ENCODE peak calls at places on chromosomes 1 and 21, in four cellular contexts. T is H9, R is mesenchymal stem cell, C is IMR-90. O is an unnamed sample.

GRCh38 chr1:35432231-35432630 is 125.0 kb downstream of the KIAA0319L start:
- DNase-seq in T (no peak), R (no peak), C (no peak), O (no peak)

GRCh38 chr1:180908084-180908765 is 4.5 kb upstream of the KIAA1614 start:
- DNase-seq in T (peak; percentile 22), R (no peak), C (no peak), O (no peak)

GRCh38 chr1:167152192-167152876 is 58.5 kb downstream of the STYXL2 start:
- DNase-seq in T (no peak), R (no peak), C (no peak), O (no peak)

GRCh38 chr1:63981408-63981773 is 207.6 kb downstream of the ROR1 start:
- DNase-seq in T (no peak), R (no peak), C (no peak), O (no peak)

GRCh38 chr21:34536820-34537219 is 24.8 kb upstream of the KCNE1 start:
- DNase-seq in T (no peak), R (peak; percentile 77), C (peak; percentile 59), O (no peak)

GRCh38 chr1:114314098-114314497 is 160.4 kb upstream of the SYT6 start:
- DNase-seq in T (no peak), R (no peak), C (peak; percentile 55), O (no peak)

GRCh38 chr1:206972725-206973124 is 2.5 kb upstream of the FCAMR start:
- DNase-seq in T (no peak), R (no peak), C (no peak), O (no peak)

GRCh38 chr1:180482425-180483275 is 19.7 kb downstream of the ACBD6 start:
- DNase-seq in T (no peak), R (peak; percentile 69), C (peak; percentile 67), O (peak; percentile 44)

GRCh38 chr1:214548988-214549387 is 2.4 kb downstream of the PTPN14 start:
- DNase-seq in T (no peak), R (peak; percentile 61), C (peak; percentile 63), O (no peak)

GRCh38 chr1:6912507-6912906 is 127.3 kb downstream of the CAMTA1 start:
- DNase-seq in T (no peak), R (no peak), C (no peak), O (no peak)

GRCh38 chr1:2411801-2412394 is 466 bp downstream of the PEX10 start:
- DNase-seq in T (peak; percentile 40), R (peak; percentile 26), C (no peak), O (no peak)

GRCh38 chr1:53681647-53682368 is 57.2 kb downstream of the GLIS1 start:
- DNase-seq in T (peak; percentile 89), R (peak; percentile 30), C (peak; percentile 24), O (peak; percentile 51)

GRCh38 chr1:203475012-203475981 is at the start of gene PRELP:
- DNase-seq in T (peak; percentile 87), R (no peak), C (peak; percentile 16), O (no peak)

GRCh38 chr21:45642122-45642813 is 1.3 kb upstream of the PCBP3 start:
- DNase-seq in T (no peak), R (peak; percentile 34), C (no peak), O (no peak)

GRCh38 chr1:77416692-77417450 is 135.1 kb downstream of the AK5 start:
- DNase-seq in T (no peak), R (no peak), C (peak; percentile 34), O (no peak)

GRCh38 chr1:158930504-158930903 is 848 bp upstream of the PYHIN1 start:
- DNase-seq in T (no peak), R (no peak), C (no peak), O (no peak)

GRCh38 chr1:43359696-43360095 is 915 bp downstream of the CDC20 start:
- DNase-seq in T (no peak), R (no peak), C (no peak), O (no peak)

GRCh38 chr1:43357251-43357650 is 1.5 kb upstream of the CDC20 start:
- DNase-seq in T (no peak), R (peak; percentile 19), C (peak; percentile 70), O (no peak)

GRCh38 chr1:43360616-43361015 is 1.8 kb downstream of the CDC20 start:
- DNase-seq in T (no peak), R (no peak), C (no peak), O (no peak)

GRCh38 chr1:43358746-43359693 is at the start of gene CDC20:
- DNase-seq in T (peak; percentile 99), R (peak; percentile 97), C (peak; percentile 92), O (peak; percentile 98)

GRCh38 chr1:43358121-43358745 is 548 bp upstream of the CDC20 start:
- DNase-seq in T (peak; percentile 58), R (peak; percentile 51), C (peak; percentile 37), O (no peak)
- H2AK5ac ChIP-seq in T (no peak overlapping the region), R (no peak overlapping the region), C (peak overlapping the region; percentile 90), O (no peak overlapping the region)

GRCh38 chr1:226033599-226034390 is 28.7 kb upstream of the H3-3A start:
- DNase-seq in T (no peak), R (no peak), C (no peak), O (no peak)

GRCh38 chr1:226038661-226039060 is 23.9 kb upstream of the H3-3A start:
- DNase-seq in T (no peak), R (no peak), C (no peak), O (no peak)

GRCh38 chr1:226029568-226030225 is 30.6 kb upstream of the SDE2 start:
- DNase-seq in T (no peak), R (no peak), C (no peak), O (no peak)

GRCh38 chr1:226035915-226036314 is 26.6 kb upstream of the H3-3A start:
- DNase-seq in T (no peak), R (no peak), C (no peak), O (no peak)

DNA sequence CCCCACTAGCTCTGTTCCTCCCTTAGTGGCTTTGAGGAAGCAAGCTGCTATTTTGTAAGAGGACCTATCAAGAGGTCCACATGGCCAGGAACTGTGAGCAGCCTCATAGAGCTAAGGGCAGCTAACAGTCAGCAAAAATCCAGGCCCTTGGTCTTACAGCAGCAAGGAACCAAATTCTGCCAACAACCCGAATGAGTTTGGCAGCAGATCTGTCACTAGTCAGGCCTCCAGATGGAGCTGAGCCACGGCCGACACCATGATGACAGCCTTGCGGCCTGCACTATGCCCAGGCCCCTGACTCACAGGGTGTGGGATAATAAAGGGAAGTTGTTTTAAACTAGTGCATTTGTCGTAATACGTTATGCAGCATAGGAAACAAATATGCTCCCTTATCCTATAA is 28.0 kb upstream of the H3-3A start:
- DNase-seq in T (no peak), R (no peak), C (peak; percentile 96), O (no peak)
- H2AK5ac ChIP-seq in T (no peak overlapping the region), R (no peak overlapping the region), C (no peak overlapping the region), O (no peak overlapping the region)

GRCh38 chr1:115838805-115839705 is 1.9 kb downstream of the NHLH2 start:
- DNase-seq in T (peak; percentile 77), R (peak; percentile 25), C (no peak), O (no peak)
- H2AK5ac ChIP-seq in T (no peak overlapping the region), R (no peak overlapping the region), C (no peak overlapping the region), O (no peak overlapping the region)

DNA sequence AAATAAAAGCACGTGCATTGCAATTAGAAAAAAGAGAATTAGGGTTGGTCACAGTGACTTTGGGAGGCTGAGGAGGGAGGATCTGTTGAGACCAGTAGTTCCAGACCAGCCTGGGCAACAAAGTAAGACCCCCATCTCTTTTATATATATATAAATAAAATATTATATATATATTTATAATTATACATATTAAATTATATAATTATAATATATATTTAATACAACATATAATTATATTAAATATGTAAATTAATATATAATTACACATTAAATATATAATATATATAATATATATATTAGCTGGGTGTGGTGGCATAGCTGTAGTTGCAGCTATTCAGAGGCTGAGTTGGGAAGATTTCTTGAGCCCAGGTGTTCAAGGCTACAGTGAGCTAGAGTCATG is 23.2 kb downstream of the TMEM200B start:
- DNase-seq in T (no peak), R (no peak), C (no peak), O (no peak)
- H2AK5ac ChIP-seq in T (no peak overlapping the region), R (no peak overlapping the region), C (no peak overlapping the region), O (no peak overlapping the region)

DNA sequence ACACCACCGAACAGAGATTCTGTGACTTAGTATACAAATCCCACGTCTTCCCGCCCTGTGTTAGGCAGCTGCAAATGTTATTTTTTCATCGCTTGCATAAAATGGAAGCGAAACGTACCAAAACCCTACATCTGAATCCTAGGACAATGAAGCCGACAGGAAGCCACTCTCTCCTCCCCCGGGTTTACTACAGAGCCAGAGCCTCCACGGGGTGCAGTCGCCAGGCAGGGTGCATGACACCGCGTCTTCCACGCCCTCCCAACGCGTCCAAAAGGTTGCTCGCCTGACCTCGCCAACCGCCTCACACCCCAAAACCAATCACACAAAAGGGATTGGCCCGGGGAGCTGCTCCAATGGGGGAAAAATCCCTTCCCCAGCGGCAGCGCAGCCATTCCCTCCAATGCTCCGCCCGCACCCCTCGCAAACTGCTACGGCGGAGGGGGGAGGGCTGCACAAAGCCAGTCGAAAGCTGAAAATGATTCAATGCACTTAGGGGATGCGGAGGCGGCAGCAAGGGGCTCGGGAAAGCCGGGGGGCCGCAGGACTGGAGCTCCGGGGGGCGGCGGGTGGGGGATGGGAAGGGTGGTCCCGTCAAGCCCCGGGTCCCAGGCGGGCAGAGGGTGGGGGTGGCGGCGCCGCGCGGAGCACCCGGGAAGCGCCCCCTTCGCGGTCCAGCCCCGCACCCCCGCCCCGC is 701 bp downstream of the CEP170 start:
- DNase-seq in T (peak; percentile 61), R (peak; percentile 73), C (peak; percentile 48), O (peak; percentile 52)
- H2AK5ac ChIP-seq in T (no peak overlapping the region), R (no peak overlapping the region), C (peak overlapping the region; percentile 83), O (peak overlapping the region; percentile 81)

GRCh38 chr1:235093013-235093618 is 35.5 kb downstream of the TOMM20 start:
- DNase-seq in T (peak; percentile 87), R (peak; percentile 71), C (peak; percentile 60), O (no peak)
- H2AK5ac ChIP-seq in T (no peak overlapping the region), R (no peak overlapping the region), C (peak overlapping the region; percentile 21), O (peak overlapping the region; percentile 16)

DNA sequence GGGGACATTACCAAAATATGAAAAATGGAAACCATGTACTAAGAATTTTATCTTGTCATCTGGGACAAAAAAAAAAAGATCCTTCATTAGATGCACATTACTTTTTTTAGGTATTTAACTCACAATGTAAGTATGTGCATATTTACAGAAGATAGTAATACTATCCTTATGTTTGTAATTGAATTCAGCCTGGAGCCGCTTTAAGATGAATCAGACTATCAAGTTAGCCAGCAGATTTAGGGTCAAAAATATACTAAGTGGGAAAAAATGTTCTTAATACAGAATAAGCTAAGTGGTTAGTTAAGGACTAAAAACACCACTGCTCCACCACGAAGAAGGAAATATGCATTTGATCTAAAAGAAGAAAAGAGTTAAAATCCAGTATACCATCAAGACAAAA is 49.1 kb downstream of the DSCAM start:
- DNase-seq in T (no peak), R (no peak), C (peak; percentile 33), O (no peak)
- H2AK5ac ChIP-seq in T (no peak overlapping the region), R (no peak overlapping the region), C (no peak overlapping the region), O (no peak overlapping the region)

DNA sequence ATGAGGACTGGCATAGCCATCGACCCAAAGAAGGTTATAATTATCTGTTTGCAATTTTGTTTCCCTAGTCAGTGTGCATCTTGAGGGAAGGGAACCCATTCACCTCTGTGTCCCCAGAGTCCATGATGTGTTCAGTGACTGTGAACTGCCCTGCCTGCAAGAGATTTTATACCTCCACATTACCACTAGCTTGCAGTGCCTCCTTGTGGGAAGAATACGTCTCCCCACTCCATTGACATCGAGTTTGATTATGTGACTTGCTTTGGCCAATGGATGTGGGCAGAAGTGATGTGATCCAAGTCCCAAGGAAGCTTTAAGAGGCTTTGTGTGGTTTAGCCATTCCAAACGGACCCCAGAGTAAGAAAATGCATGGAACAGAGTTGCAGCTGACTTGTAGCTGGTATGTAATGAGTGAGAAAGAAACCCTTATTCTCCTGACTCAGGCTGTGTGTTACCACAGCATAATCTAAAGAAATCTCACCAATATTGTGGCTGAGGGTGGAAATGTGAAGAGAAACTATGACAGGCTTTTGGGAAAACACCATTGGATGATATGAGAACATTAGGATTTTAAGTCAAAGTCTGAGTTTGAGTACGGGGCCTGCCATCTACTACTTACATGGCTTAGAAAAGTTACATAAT is 47.8 kb upstream of the NRDC start:
- DNase-seq in T (peak; percentile 57), R (peak; percentile 46), C (peak; percentile 59), O (peak; percentile 20)
- H2AK5ac ChIP-seq in T (no peak overlapping the region), R (no peak overlapping the region), C (peak overlapping the region; percentile 76), O (no peak overlapping the region)

O was measured in neuronal stem cell.